ENCODE peak calls at places on chromosomes 4 and X, in four cellular contexts. P, O, V and Z are unnamed samples.

GRCh38 chr4:87058272-87059073 is 123.7 kb downstream of the AFF1 start:
- DNase-seq in V (peak; percentile 46), O (peak; percentile 46), P (no peak), Z (no peak)

GRCh38 chrX:72054776-72055495 is 76.8 kb downstream of the RTL5 start:
- DNase-seq in O (no peak), P (no peak), V (no peak), Z (no peak)

GRCh38 chr4:8593268-8594096 is 917 bp downstream of the CPZ start:
- DNase-seq in P (no peak), V (no peak), O (no peak), Z (no peak)

GRCh38 chr4:54109226-54110018 is 9.5 kb downstream of the GSX2 start:
- DNase-seq in V (no peak), P (no peak), O (no peak), Z (no peak)

GRCh38 chr4:54433686-54434085 is 204.6 kb downstream of the PDGFRA start:
- DNase-seq in O (no peak), P (no peak), V (no peak), Z (no peak)

GRCh38 chrX:64394874-64395567 is at the start of gene MTMR8:
- DNase-seq in V (peak; percentile 5), P (peak; percentile 76), O (peak; percentile 81), Z (peak; percentile 83)

GRCh38 chr4:131441004-131441688 is 1707.9 kb upstream of the PCDH10 start:
- DNase-seq in V (no peak), P (no peak), O (no peak), Z (no peak)

GRCh38 chr4:17068885-17069284 is 170.4 kb upstream of the LDB2 start:
- DNase-seq in V (no peak), O (no peak), P (no peak), Z (no peak)

GRCh38 chr4:8396762-8397406 is 43.6 kb downstream of the ACOX3 start:
- DNase-seq in P (no peak), O (no peak), V (no peak), Z (no peak)

GRCh38 chr4:37822220-37822619 is 4.3 kb upstream of the PGM2 start:
- DNase-seq in P (peak; percentile 14), O (no peak), V (no peak), Z (no peak)

GRCh38 chr4:61214680-61215079 is 14.6 kb downstream of the ADGRL3 start:
- DNase-seq in V (no peak), O (peak; percentile 57), P (no peak), Z (no peak)

GRCh38 chr4:26557164-26557563 is 26.7 kb upstream of the TBC1D19 start:
- DNase-seq in O (no peak), P (no peak), V (no peak), Z (no peak)

GRCh38 chrX:132968282-132968681 is 9.9 kb upstream of the HS6ST2 start:
- DNase-seq in P (no peak), V (no peak), O (no peak), Z (no peak)

GRCh38 chr4:84804126-84804525 is 162.4 kb downstream of the WDFY3 start:
- DNase-seq in V (no peak), O (no peak), P (no peak), Z (no peak)

GRCh38 chr4:5292091-5292490 is 240.8 kb downstream of the STK32B start:
- DNase-seq in P (no peak), O (no peak), V (no peak), Z (no peak)

GRCh38 chr4:15749001-15749400 is 29.1 kb upstream of the CD38 start:
- DNase-seq in O (no peak), V (no peak), P (no peak), Z (no peak)

GRCh38 chr4:150518559-150518958 is 63.4 kb upstream of the MAB21L2 start:
- DNase-seq in V (no peak), O (no peak), P (no peak), Z (no peak)

GRCh38 chr4:30867427-30867826 is 147.3 kb downstream of the PCDH7 start:
- DNase-seq in P (peak; percentile 41), V (no peak), O (no peak), Z (peak; percentile 11)

GRCh38 chrX:140572724-140573123 is 67.9 kb upstream of the SOX3 start:
- DNase-seq in O (peak; percentile 43), P (no peak), V (no peak), Z (peak; percentile 14)

GRCh38 chrX:101091817-101092216 is 6.2 kb upstream of the CENPI start:
- DNase-seq in V (no peak), P (no peak), O (no peak), Z (no peak)

GRCh38 chr4:92305148-92305877 is 1.5 kb downstream of the GRID2 start:
- DNase-seq in O (peak; percentile 27), V (no peak), P (peak; percentile 16), Z (no peak)

GRCh38 chr4:77104405-77105292 is 28.9 kb upstream of the CCNI start:
- DNase-seq in P (peak; percentile 72), V (peak; percentile 26), O (peak; percentile 63), Z (peak; percentile 73)

GRCh38 chrX:71105638-71106037 is 902 bp downstream of the CXorf65 start:
- DNase-seq in O (no peak), P (no peak), V (no peak), Z (no peak)

GRCh38 chr4:41069838-41070237 is 144.5 kb downstream of the APBB2 start:
- DNase-seq in O (no peak), P (no peak), V (no peak), Z (no peak)

GRCh38 chr4:130172156-130172555 is 1076.2 kb downstream of the C4orf33 start:
- DNase-seq in P (no peak), O (no peak), V (no peak), Z (no peak)

GRCh38 chrX:110703641-110704040 is 92.0 kb downstream of the CHRDL1 start:
- DNase-seq in V (no peak), P (peak; percentile 52), O (no peak), Z (no peak)

GRCh38 chr4:35500812-35501211 is 743.5 kb downstream of the ARAP2 start:
- DNase-seq in P (no peak), V (no peak), O (no peak), Z (no peak)

GRCh38 chrX:63503541-63503940 is 152.4 kb upstream of the SPIN4 start:
- DNase-seq in O (no peak), P (no peak), V (no peak), Z (no peak)

GRCh38 chr4:63578383-63578782 is 830.9 kb downstream of the TECRL start:
- DNase-seq in V (no peak), O (no peak), P (no peak), Z (no peak)

GRCh38 chr4:149980125-149980682 is 98.0 kb upstream of the DCLK2 start:
- DNase-seq in P (no peak), V (no peak), O (no peak), Z (no peak)

GRCh38 chr4:102566426-102566825 is 65.3 kb downstream of the NFKB1 start:
- DNase-seq in O (no peak), P (no peak), V (no peak), Z (no peak)

GRCh38 chr4:107885865-107886264 is 45.5 kb upstream of the CYP2U1 start:
- DNase-seq in P (no peak), V (no peak), O (no peak), Z (no peak)

GRCh38 chr4:108270466-108271450 is 102.0 kb upstream of the LEF1 start:
- DNase-seq in P (no peak), O (no peak), V (no peak), Z (no peak)

GRCh38 chrX:132483523-132483922 is 5.3 kb downstream of the MBNL3 start:
- DNase-seq in O (no peak), V (no peak), P (no peak), Z (no peak)

GRCh38 chrX:52363247-52363883 is 5.5 kb upstream of the XAGE2 start:
- DNase-seq in V (no peak), O (no peak), P (no peak), Z (peak; percentile 21)

GRCh38 chr4:2484169-2484568 is 15.3 kb downstream of the RNF4 start:
- DNase-seq in V (no peak), P (no peak), O (no peak), Z (no peak)
- H3K36me3 ChIP-seq in V (no peaks in the 10 kb centered on the region), P (no peaks in the 10 kb centered on the region), O (no peaks in the 10 kb centered on the region), Z (no peaks in the 10 kb centered on the region)

DNA sequence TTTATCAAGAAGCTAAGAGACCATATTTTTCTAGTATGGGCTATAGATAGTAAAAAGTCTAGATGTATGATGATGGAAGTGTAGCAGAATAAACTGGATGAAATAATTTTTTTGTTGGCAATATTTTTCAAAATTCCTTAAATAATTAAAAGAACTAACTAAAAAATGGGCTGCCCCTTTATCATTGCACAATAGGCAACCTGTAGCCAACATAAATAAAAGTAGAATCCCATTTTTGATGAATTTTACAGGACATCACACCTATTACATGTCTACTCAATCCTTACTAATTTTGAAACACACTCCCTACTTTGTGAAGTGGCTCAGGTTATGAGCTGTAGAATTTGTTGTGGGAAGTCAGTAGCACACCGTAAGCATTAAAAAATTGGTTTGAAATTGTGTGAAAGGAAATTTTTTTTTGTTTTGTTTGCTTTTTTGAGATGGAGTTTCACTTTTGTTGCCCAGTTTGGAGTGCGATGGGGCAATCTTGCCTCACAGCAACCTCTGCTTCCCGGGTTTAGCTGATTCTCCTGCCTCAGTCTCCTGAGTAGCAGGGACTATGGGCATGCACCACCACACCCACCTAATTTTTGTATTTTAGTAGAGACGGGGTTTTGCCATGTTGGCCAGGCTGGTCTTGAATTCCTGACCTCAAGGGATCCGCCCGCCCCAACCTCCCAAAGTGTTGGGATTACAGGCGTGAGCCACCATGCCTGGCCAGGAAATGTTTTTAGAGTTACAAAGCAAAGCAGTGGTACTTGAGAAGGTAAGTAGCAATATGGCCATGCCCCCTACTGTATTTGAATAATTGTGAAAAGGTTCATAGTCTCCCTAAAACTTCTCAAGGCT is 8.9 kb upstream of the RUFY3 start:
- DNase-seq in O (no peak), P (no peak), V (no peak), Z (no peak)
- H3K27ac ChIP-seq in O (no peak overlapping the region), P (no peak overlapping the region), V (no peak overlapping the region), Z (no peak overlapping the region)

DNA sequence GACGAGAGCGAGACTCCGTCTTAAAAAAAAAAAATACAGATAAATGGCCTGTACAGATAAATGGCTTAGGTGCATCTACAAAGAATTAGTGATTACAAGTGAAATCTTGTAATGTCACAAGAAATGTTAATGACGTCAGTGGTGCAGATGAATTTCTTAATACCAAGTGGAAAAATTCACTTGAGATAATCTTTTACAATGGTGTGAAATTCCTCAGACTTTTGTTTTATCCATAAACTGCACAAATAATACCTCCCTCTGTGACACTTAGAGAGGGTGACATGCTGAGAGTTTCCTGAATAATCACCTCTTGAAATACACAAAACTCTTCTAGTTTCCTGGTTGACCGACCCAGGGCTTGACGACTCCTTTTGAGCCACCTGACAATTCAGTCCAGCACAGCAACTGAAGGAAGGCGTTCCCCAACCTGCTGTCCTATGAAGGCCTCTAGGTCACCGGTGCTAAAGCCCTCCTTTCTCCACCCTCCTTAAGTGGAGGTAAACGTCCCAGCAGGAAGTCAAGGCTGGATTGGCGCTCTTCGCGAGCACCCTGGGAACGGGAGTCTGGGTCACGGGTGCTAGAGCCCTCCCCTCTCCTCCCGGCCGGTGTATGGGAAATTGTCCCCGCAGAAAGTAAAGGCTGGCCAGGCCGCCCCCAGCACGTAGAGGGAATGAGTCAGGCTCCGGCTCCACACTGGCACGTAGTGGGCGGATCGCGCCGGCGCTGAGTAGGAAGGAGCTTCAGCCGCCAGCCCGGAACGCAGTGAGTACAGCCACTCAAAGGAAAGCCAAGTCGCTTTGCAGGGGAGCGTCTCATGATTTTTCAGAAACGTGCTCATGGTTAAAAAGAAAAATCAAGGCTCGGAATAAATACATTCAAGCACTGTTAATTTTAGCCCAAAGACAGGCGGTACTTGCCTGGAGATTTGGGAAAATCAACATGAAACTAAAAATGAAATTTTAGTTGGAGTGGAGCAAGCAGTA is at the start of gene TMEM144:
- DNase-seq in P (peak; percentile 88), V (peak; percentile 73), O (peak; percentile 97), Z (peak; percentile 92)
- TF ChIP-seq POLR2A in P (peak; percentile 85), V (peak; percentile 34), O (peak; percentile 58), Z (peak; percentile 94)

GRCh38 chr4:121817006-121817405 is 6.7 kb downstream of the CCNA2 start:
- DNase-seq in O (no peak), V (no peak), P (no peak), Z (no peak)
- H3K36me3 ChIP-seq in O (peaks cover 60% of the 10 kb centered on the region), V (no peaks in the 10 kb centered on the region), P (no peaks in the 10 kb centered on the region), Z (no peaks in the 10 kb centered on the region)